ENCODE peak calls at places on chromosomes 6 and 20, in five cellular contexts. V is right lobe of liver, W is GM23248, B is pulmonary artery endothelial cell, T is skeletal muscle cell. Y is an unnamed sample.

GRCh38 chr6:53378208-53378607 is 29.5 kb upstream of the ELOVL5 start:
- DNase-seq in T (no peak), B (no peak), V (no peak), W (no peak), Y (no peak)

GRCh38 chr6:29958046-29958445 is 15.7 kb downstream of the HLA-A start:
- DNase-seq in W (no peak), B (no peak), T (no peak), V (no peak), Y (no peak)

GRCh38 chr20:62953839-62954703 is 1.6 kb downstream of the SLC17A9 start:
- DNase-seq in T (peak; percentile 27), V (peak; percentile 91), W (peak; percentile 92), B (no peak), Y (peak; percentile 27)

GRCh38 chr6:56866917-56867522 is 87.9 kb upstream of the BEND6 start:
- DNase-seq in V (no peak), W (peak; percentile 79), B (peak; percentile 63), T (no peak), Y (peak; percentile 50)

GRCh38 chr6:73669005-73669404 is 15.2 kb upstream of the SLC17A5 start:
- DNase-seq in B (no peak), V (no peak), T (no peak), W (no peak), Y (peak; percentile 42)

GRCh38 chr6:135921176-135921575 is 69.7 kb downstream of the PDE7B start:
- DNase-seq in B (no peak), T (peak; percentile 27), W (no peak), V (no peak), Y (no peak)

GRCh38 chr20:13029687-13030510 is 21.1 kb downstream of the SPTLC3 start:
- DNase-seq in T (peak; percentile 90), B (no peak), V (no peak), W (peak; percentile 95), Y (peak; percentile 98)

GRCh38 chr6:166619912-166620311 is 7.1 kb downstream of the RPS6KA2 start:
- DNase-seq in V (no peak), B (no peak), W (peak; percentile 91), T (peak; percentile 97), Y (peak; percentile 91)